ENCODE peak calls at places on chromosomes 7 and 10, in six cellular contexts. P, Z, D, A, G and K are unnamed samples. For H3K79me2, the result is how much of the 10 kb centered on the place peaks cover.

GRCh38 chr7:98745722-98746318 is 124.0 kb downstream of the TMEM130 start:
- DNase-seq in P (peak), A (peak), Z (peak), G (peak), D (peak), K (peak)

GRCh38 chr7:135853499-135853898 is 104.9 kb upstream of the FAM180A start:
- DNase-seq in Z (peak), G (peak), D (no peak), P (no peak), A (peak), K (no peak)

GRCh38 chr10:86298501-86299001 is 68.0 kb downstream of the GRID1 start:
- DNase-seq in D (peak), A (no peak), G (no peak), Z (no peak), P (no peak), K (no peak)

GRCh38 chr10:116702165-116702564 is 40.2 kb downstream of the HSPA12A start:
- DNase-seq in A (no peak), G (no peak), D (no peak), P (no peak), Z (no peak), K (no peak)

GRCh38 chr7:102836206-102836938 is 76.4 kb upstream of the LRRC17 start:
- DNase-seq in Z (peak), G (peak), P (no peak), A (peak), D (no peak), K (no peak)

GRCh38 chr10:24645784-24646183 is 77.9 kb downstream of the ARHGAP21 start:
- DNase-seq in P (no peak), A (peak), G (no peak), Z (peak), D (no peak), K (no peak)

GRCh38 chr7:132386249-132386681 is 190.0 kb downstream of the PLXNA4 start:
- DNase-seq in A (no peak), P (no peak), Z (no peak), D (no peak), G (peak), K (no peak)

GRCh38 chr7:4198301-4198700 is 483.8 kb upstream of the FOXK1 start:
- DNase-seq in P (no peak), A (no peak), D (no peak), Z (no peak), G (no peak), K (no peak)

GRCh38 chr10:74343804-74344203 is 192.8 kb downstream of the ADK start:
- DNase-seq in P (no peak), G (no peak), Z (no peak), D (no peak), A (no peak), K (no peak)

GRCh38 chr7:47991741-47992311 is 12.4 kb upstream of the HUS1 start:
- DNase-seq in P (peak), Z (peak), G (peak), A (peak), D (peak), K (peak)

GRCh38 chr10:97903128-97904025 is 53.7 kb downstream of the GOLGA7B start:
- DNase-seq in Z (no peak), P (no peak), G (no peak), D (no peak), A (no peak), K (no peak)

GRCh38 chr7:41328544-41328943 is 374.3 kb downstream of the INHBA start:
- DNase-seq in D (no peak), Z (peak), A (no peak), G (no peak), P (no peak), K (no peak)

GRCh38 chr7:87216701-87217508 is 2.6 kb downstream of the TMEM243 start:
- DNase-seq in D (no peak), A (no peak), G (no peak), Z (peak), P (no peak), K (peak)

GRCh38 chr7:130096243-130096827 is 26.0 kb downstream of the KLHDC10 start:
- DNase-seq in P (no peak), Z (peak), D (no peak), A (no peak), G (no peak), K (no peak)

GRCh38 chr10:92880233-92880861 is 32.0 kb downstream of the EXOC6 start:
- DNase-seq in A (peak), P (peak), G (peak), Z (peak), D (no peak), K (peak)

GRCh38 chr10:99993994-99994689 is 15.6 kb downstream of the DNMBP start:
- DNase-seq in P (peak), G (peak), A (peak), D (no peak), Z (peak), K (peak)

GRCh38 chr10:14185501-14186045 is 145.2 kb downstream of the FRMD4A start:
- DNase-seq in D (peak), Z (peak), G (no peak), A (peak), P (peak), K (peak)

GRCh38 chr7:70660154-70660818 is 471.7 kb upstream of the GALNT17 start:
- DNase-seq in Z (no peak), P (no peak), G (no peak), D (no peak), A (no peak), K (no peak)

GRCh38 chr10:47406870-47407648 is 23.0 kb upstream of the ZNF488 start:
- DNase-seq in D (no peak), Z (peak), A (peak), P (peak), G (peak), K (no peak)

GRCh38 chr10:124875596-124875995 is 66.3 kb upstream of the ZRANB1 start:
- DNase-seq in D (no peak), Z (peak), G (no peak), A (peak), P (peak), K (no peak)

GRCh38 chr10:14124951-14125350 is 205.8 kb downstream of the FRMD4A start:
- DNase-seq in Z (no peak), D (no peak), G (no peak), A (no peak), P (no peak), K (no peak)

GRCh38 chr7:96407427-96407826 is 85.5 kb upstream of the SLC25A13 start:
- DNase-seq in P (no peak), G (no peak), D (no peak), A (peak), Z (peak), K (no peak)

GRCh38 chr10:86340176-86340990 is 26.2 kb downstream of the GRID1 start:
- DNase-seq in G (no peak), D (no peak), A (no peak), Z (no peak), P (no peak), K (no peak)

GRCh38 chr10:60035984-60036383 is 129.6 kb upstream of the CCDC6 start:
- DNase-seq in Z (no peak), A (no peak), P (no peak), G (no peak), D (no peak), K (no peak)

GRCh38 chr7:69922011-69922803 is 323.9 kb downstream of the AUTS2 start:
- DNase-seq in A (no peak), P (no peak), G (peak), D (no peak), Z (no peak), K (no peak)

GRCh38 chr7:7099584-7100014 is 82.7 kb upstream of the C1GALT1 start:
- DNase-seq in G (peak), P (peak), D (peak), A (peak), Z (peak), K (no peak)

GRCh38 chr7:620052-620451 is 100.4 kb upstream of the PDGFA start:
- DNase-seq in P (peak), A (peak), Z (peak), G (peak), D (no peak), K (no peak)

GRCh38 chr10:97861351-97861750 is 11.7 kb downstream of the GOLGA7B start:
- DNase-seq in Z (peak), A (peak), D (no peak), G (peak), P (no peak), K (no peak)

GRCh38 chr7:4650471-4651047 is 31.5 kb upstream of the FOXK1 start:
- DNase-seq in A (no peak), G (peak), P (peak), Z (peak), D (peak), K (no peak)

GRCh38 chr10:107718868-107719267 is 554.4 kb upstream of the SORCS1 start:
- DNase-seq in A (no peak), G (no peak), D (no peak), P (no peak), Z (no peak), K (no peak)

GRCh38 chr7:115471891-115472290 is 550.0 kb downstream of the MDFIC start:
- DNase-seq in Z (peak), A (no peak), P (no peak), D (no peak), G (no peak), K (no peak)

GRCh38 chr10:56449770-56450169 is 88.7 kb upstream of the ZWINT start:
- DNase-seq in A (peak), G (no peak), P (peak), Z (no peak), D (no peak), K (peak)

GRCh38 chr10:79060641-79061255 is 8.0 kb upstream of the ZMIZ1 start:
- DNase-seq in D (no peak), G (no peak), P (no peak), Z (no peak), A (no peak), K (no peak)

GRCh38 chr7:2518101-2518500 is 1.5 kb upstream of the LFNG start:
- DNase-seq in G (no peak), P (no peak), Z (no peak), A (no peak), D (no peak), K (no peak)

GRCh38 chr10:121155742-121156141 is 304.6 kb downstream of the WDR11 start:
- DNase-seq in Z (no peak), G (peak), P (no peak), A (no peak), D (no peak), K (no peak)

GRCh38 chr7:2522780-2523433 is 3.3 kb downstream of the LFNG start:
- DNase-seq in Z (peak), P (peak), G (peak), D (no peak), A (peak), K (no peak)

GRCh38 chr7:24891173-24891787 is 88.7 kb downstream of the OSBPL3 start:
- DNase-seq in D (no peak), P (no peak), G (no peak), A (no peak), Z (peak), K (no peak)
- H3K79me2 ChIP-seq in D (under half), P (under half), G (under half), A (under half), Z (half or more), K (half or more)

DNA sequence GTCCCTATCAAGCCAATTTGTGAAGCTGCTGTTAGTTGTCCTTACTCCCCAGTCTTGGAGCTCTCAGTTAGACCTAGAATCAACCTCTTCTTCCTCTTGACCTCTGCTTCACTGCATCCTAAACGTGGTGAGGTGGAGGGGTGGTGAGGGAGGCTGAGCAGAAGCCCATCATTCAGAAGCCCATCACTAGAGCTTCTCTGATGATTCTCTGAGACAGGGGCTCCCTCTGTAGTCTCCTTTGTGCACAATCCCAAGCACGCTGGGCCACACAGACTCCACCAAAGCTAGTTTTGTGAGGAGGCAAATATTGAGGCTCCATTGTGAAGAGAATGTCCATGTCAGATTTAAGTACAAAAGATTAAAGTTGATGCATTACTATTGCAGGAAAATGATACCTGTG is 163.8 kb upstream of the PRSS1 start:
- DNase-seq in G (no peak), Z (no peak), A (no peak), P (no peak), D (no peak), K (no peak)
- H2AFZ ChIP-seq in G (no peak), Z (no peak), A (no peak), P (no peak), D (no peak), K (no peak)

DNA sequence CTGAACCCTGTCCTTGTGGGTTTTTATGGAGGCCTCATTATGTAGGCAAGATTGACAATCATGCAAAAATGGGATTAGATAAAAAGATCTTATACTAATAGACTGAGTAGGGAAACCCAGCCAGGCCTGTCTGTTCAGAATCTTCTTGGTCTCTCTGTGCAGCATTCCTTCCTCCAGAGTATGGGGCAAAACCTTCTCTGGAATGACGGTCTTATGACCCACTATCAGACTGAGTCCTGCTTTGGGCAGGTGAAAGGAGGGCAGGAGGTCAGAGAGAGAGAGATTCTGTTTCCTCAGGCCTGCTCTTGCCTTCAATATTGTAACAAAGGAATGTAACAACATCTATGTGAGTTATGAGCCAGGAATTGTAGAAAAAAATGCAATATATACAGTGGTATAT is 182.6 kb downstream of the DNAJC1 start:
- DNase-seq in P (no peak), A (no peak), G (no peak), D (no peak), Z (no peak), K (no peak)
- H3K4me3 ChIP-seq in P (no peak), A (no peak), G (no peak), D (no peak), Z (no peak), K (no peak)

GRCh38 chr7:140358771-140359095 is 39.6 kb downstream of the SLC37A3 start:
- DNase-seq in A (no peak), G (no peak), P (no peak), D (no peak), Z (no peak), K (no peak)
- H3K79me2 ChIP-seq in A (under half), G (under half), P (under half), D (under half), Z (under half), K (under half)

GRCh38 chr10:58451490-58451889 is 61.2 kb upstream of the BICC1 start:
- DNase-seq in D (no peak), A (no peak), G (no peak), Z (no peak), P (no peak), K (no peak)
- H2AFZ ChIP-seq in D (no peak), A (peak), G (peak), Z (peak), P (no peak), K (no peak)

GRCh38 chr10:3192856-3193635 is 20.5 kb upstream of the PITRM1 start:
- DNase-seq in Z (peak), D (peak), P (peak), A (peak), G (peak), K (peak)
- H3K4me3 ChIP-seq in Z (peak), D (no peak), P (no peak), A (peak), G (no peak), K (no peak)

DNA sequence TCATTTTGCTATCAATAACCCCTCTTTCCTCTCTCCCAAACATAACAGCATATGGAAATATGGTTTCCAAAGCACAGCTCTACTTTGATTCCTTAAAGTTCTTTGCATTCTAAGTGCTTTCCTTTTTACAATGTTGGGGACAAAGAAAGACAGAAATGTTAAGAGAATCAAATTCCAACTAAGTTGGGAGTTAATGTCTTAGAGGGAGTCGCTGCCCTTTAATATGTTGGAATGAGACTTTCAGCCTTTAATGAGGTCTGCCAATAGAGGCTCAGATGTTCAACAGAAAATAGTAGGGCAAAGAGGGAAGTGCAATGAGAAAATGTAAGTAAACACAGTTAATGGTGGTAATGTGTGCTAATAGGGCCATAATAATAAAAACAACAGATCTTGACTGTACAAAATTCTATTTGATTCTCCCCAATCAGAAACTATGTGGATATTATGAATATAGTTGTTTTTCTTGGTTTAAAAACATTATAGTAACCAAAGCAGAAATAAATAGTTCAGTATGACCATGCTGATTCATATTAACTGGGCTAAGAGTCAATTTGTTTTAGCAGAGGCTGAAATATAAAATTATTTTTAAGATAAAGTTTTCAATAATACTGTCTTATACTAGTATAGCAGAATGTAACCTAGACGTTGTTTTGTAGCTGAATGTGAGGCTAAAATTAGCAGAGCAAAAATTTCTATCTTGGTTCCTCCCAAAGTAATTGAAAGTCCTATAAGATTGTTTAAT is 10.3 kb downstream of the HYCC1 start:
- DNase-seq in P (no peak), G (no peak), D (no peak), A (no peak), Z (peak), K (no peak)
- H3K79me2 ChIP-seq in P (half or more), G (half or more), D (half or more), A (under half), Z (half or more), K (under half)

DNA sequence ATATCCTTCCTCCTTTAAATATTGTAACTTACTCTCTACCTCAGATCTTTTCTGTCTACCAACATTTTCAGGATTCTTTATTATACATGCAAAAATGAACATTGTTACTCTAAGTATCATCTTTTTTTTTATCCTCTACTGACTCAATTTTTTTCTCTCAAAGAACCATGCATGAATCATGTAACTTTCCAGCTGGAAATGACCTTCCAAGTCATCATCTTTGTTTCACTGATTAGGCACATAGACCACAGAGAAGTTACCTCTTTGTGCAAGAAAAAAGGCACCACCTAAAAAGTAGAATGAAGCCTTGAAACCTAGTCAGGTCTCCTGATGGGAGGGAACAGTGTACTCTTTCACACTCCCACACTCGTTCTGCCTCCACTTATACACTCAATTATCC is 234.9 kb downstream of the HGF start:
- DNase-seq in D (no peak), Z (peak), P (no peak), A (no peak), G (no peak), K (no peak)
- H2AFZ ChIP-seq in D (no peak), Z (no peak), P (peak), A (no peak), G (no peak), K (no peak)